ENCODE peak calls at places on chromosomes 16 and 17, in seven cellular contexts. One of them, this sample, is unnamed.

GRCh38 chr17:61755668-61756067 is 107.7 kb downstream of the BRIP1 start:
- DNase-seq in fibroblast of lung: no peak
- DNase-seq in spleen: no peak
- DNase-seq in caudate nucleus: no peak
- DNase-seq in lower lobe of right lung: no peak
- DNase-seq in SK-N-MC: no peak
- DNase-seq in MM.1S: no peak
- DNase-seq in this sample: no peak

GRCh38 chr17:76260669-76261068 is 4.5 kb upstream of the UBALD2 start:
- DNase-seq in fibroblast of lung: no peak
- DNase-seq in spleen: no peak
- DNase-seq in caudate nucleus: no peak
- DNase-seq in lower lobe of right lung: peak
- DNase-seq in SK-N-MC: no peak
- DNase-seq in MM.1S: no peak
- DNase-seq in this sample: no peak

GRCh38 chr17:4786111-4786491 is at the start of gene VMO1:
- DNase-seq in fibroblast of lung: no peak
- DNase-seq in spleen: peak
- DNase-seq in caudate nucleus: peak
- DNase-seq in lower lobe of right lung: no peak
- DNase-seq in SK-N-MC: no peak
- DNase-seq in MM.1S: no peak
- DNase-seq in this sample: no peak

GRCh38 chr17:41775394-41776226 is 10.9 kb downstream of the JUP start:
- DNase-seq in fibroblast of lung: no peak
- DNase-seq in spleen: no peak
- DNase-seq in caudate nucleus: peak
- DNase-seq in lower lobe of right lung: no peak
- DNase-seq in SK-N-MC: no peak
- DNase-seq in MM.1S: no peak
- DNase-seq in this sample: no peak

GRCh38 chr16:56189990-56190902 is 1.0 kb upstream of the GNAO1 start:
- DNase-seq in fibroblast of lung: no peak
- DNase-seq in spleen: peak
- DNase-seq in caudate nucleus: no peak
- DNase-seq in lower lobe of right lung: no peak
- DNase-seq in SK-N-MC: no peak
- DNase-seq in MM.1S: no peak
- DNase-seq in this sample: no peak

GRCh38 chr16:75062944-75063444 is 53.6 kb downstream of the LDHD start:
- DNase-seq in fibroblast of lung: no peak
- DNase-seq in spleen: peak
- DNase-seq in caudate nucleus: no peak
- DNase-seq in lower lobe of right lung: no peak
- DNase-seq in SK-N-MC: no peak
- DNase-seq in MM.1S: no peak
- DNase-seq in this sample: no peak

GRCh38 chr17:45734598-45734997 is 49.5 kb upstream of the CRHR1 start:
- DNase-seq in fibroblast of lung: no peak
- DNase-seq in spleen: no peak
- DNase-seq in caudate nucleus: no peak
- DNase-seq in lower lobe of right lung: no peak
- DNase-seq in SK-N-MC: no peak
- DNase-seq in MM.1S: no peak
- DNase-seq in this sample: no peak

GRCh38 chr17:59804910-59805381 is 87.8 kb downstream of the TUBD1 start:
- DNase-seq in fibroblast of lung: peak
- DNase-seq in spleen: no peak
- DNase-seq in caudate nucleus: no peak
- DNase-seq in lower lobe of right lung: no peak
- DNase-seq in SK-N-MC: no peak
- DNase-seq in MM.1S: no peak
- DNase-seq in this sample: no peak

GRCh38 chr17:76953926-76954325 is 85.7 kb downstream of the MGAT5B start:
- DNase-seq in fibroblast of lung: no peak
- DNase-seq in spleen: peak
- DNase-seq in caudate nucleus: no peak
- DNase-seq in lower lobe of right lung: no peak
- DNase-seq in SK-N-MC: no peak
- DNase-seq in MM.1S: no peak
- DNase-seq in this sample: no peak

GRCh38 chr17:43852571-43852970 is 5.6 kb downstream of the CD300LG start:
- DNase-seq in fibroblast of lung: no peak
- DNase-seq in spleen: no peak
- DNase-seq in caudate nucleus: no peak
- DNase-seq in lower lobe of right lung: no peak
- DNase-seq in SK-N-MC: no peak
- DNase-seq in MM.1S: no peak
- DNase-seq in this sample: no peak

GRCh38 chr16:47058295-47059086 is 85.0 kb upstream of the DNAJA2 start:
- DNase-seq in fibroblast of lung: no peak
- DNase-seq in spleen: peak
- DNase-seq in caudate nucleus: no peak
- DNase-seq in lower lobe of right lung: no peak
- DNase-seq in SK-N-MC: no peak
- DNase-seq in MM.1S: no peak
- DNase-seq in this sample: no peak

GRCh38 chr16:17420821-17421220 is 49.9 kb downstream of the XYLT1 start:
- DNase-seq in fibroblast of lung: peak
- DNase-seq in spleen: no peak
- DNase-seq in caudate nucleus: no peak
- DNase-seq in lower lobe of right lung: no peak
- DNase-seq in SK-N-MC: no peak
- DNase-seq in MM.1S: no peak
- DNase-seq in this sample: no peak

GRCh38 chr16:83969771-83970429 is 1.9 kb downstream of the NECAB2 start:
- DNase-seq in fibroblast of lung: no peak
- DNase-seq in spleen: no peak
- DNase-seq in caudate nucleus: no peak
- DNase-seq in lower lobe of right lung: peak
- DNase-seq in SK-N-MC: no peak
- DNase-seq in MM.1S: no peak
- DNase-seq in this sample: no peak

GRCh38 chr16:77359065-77359502 is 75.8 kb downstream of the ADAMTS18 start:
- DNase-seq in fibroblast of lung: peak
- DNase-seq in spleen: no peak
- DNase-seq in caudate nucleus: no peak
- DNase-seq in lower lobe of right lung: no peak
- DNase-seq in SK-N-MC: no peak
- DNase-seq in MM.1S: no peak
- DNase-seq in this sample: no peak

GRCh38 chr16:14539156-14539555 is 90.9 kb downstream of the PARN start:
- DNase-seq in fibroblast of lung: no peak
- DNase-seq in spleen: no peak
- DNase-seq in caudate nucleus: no peak
- DNase-seq in lower lobe of right lung: no peak
- DNase-seq in SK-N-MC: no peak
- DNase-seq in MM.1S: no peak
- DNase-seq in this sample: no peak

GRCh38 chr16:73152731-73153130 is 104.8 kb upstream of the ZFHX3 start:
- DNase-seq in fibroblast of lung: peak
- DNase-seq in spleen: no peak
- DNase-seq in caudate nucleus: no peak
- DNase-seq in lower lobe of right lung: no peak
- DNase-seq in SK-N-MC: no peak
- DNase-seq in MM.1S: no peak
- DNase-seq in this sample: no peak

GRCh38 chr17:32525116-32525515 is 38.3 kb downstream of the CDK5R1 start:
- DNase-seq in fibroblast of lung: peak
- DNase-seq in spleen: no peak
- DNase-seq in caudate nucleus: no peak
- DNase-seq in lower lobe of right lung: no peak
- DNase-seq in SK-N-MC: no peak
- DNase-seq in MM.1S: no peak
- DNase-seq in this sample: no peak

GRCh38 chr17:9371019-9371418 is 204.6 kb downstream of the STX8 start:
- DNase-seq in fibroblast of lung: peak
- DNase-seq in spleen: no peak
- DNase-seq in caudate nucleus: no peak
- DNase-seq in lower lobe of right lung: no peak
- DNase-seq in SK-N-MC: no peak
- DNase-seq in MM.1S: no peak
- DNase-seq in this sample: peak
- H3K27ac ChIP-seq in fibroblast of lung: peak
- H3K27ac ChIP-seq in spleen: no peak
- H3K27ac ChIP-seq in caudate nucleus: no peak
- H3K27ac ChIP-seq in lower lobe of right lung: no peak
- H3K27ac ChIP-seq in SK-N-MC: no peak
- H3K27ac ChIP-seq in MM.1S: no peak
- H3K27ac ChIP-seq in this sample: no peak

DNA sequence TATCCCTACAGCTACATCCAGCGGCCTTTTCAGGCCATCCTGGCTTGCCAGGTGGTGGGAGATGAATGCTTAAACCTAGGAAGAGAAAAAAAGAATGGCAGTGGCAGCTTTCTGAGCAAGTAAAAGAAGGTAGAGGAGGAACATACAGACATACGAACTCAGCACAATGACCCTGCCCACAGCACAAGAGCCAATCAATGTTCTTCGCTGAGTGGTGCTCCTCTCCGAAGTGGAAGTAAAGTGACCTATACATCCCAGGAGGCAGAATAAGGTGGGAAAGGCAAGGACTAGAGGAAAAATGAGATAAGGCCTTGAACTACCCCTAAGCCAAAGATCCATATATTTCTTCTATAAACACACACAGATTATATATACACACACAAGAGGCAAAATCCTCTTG is 28.7 kb downstream of the USP31 start:
- DNase-seq in fibroblast of lung: no peak
- DNase-seq in spleen: no peak
- DNase-seq in caudate nucleus: no peak
- DNase-seq in lower lobe of right lung: no peak
- DNase-seq in SK-N-MC: no peak
- DNase-seq in MM.1S: no peak
- DNase-seq in this sample: no peak
- H3K27ac ChIP-seq in fibroblast of lung: no peak
- H3K27ac ChIP-seq in spleen: no peak
- H3K27ac ChIP-seq in caudate nucleus: peak
- H3K27ac ChIP-seq in lower lobe of right lung: no peak
- H3K27ac ChIP-seq in SK-N-MC: peak
- H3K27ac ChIP-seq in MM.1S: no peak
- H3K27ac ChIP-seq in this sample: no peak

GRCh38 chr17:57281887-57282653 is 25.7 kb downstream of the MSI2 start:
- DNase-seq in fibroblast of lung: no peak
- DNase-seq in spleen: no peak
- DNase-seq in caudate nucleus: no peak
- DNase-seq in lower lobe of right lung: no peak
- DNase-seq in SK-N-MC: no peak
- DNase-seq in MM.1S: no peak
- DNase-seq in this sample: no peak
- H3K27ac ChIP-seq in fibroblast of lung: no peak
- H3K27ac ChIP-seq in spleen: no peak
- H3K27ac ChIP-seq in caudate nucleus: peak
- H3K27ac ChIP-seq in lower lobe of right lung: no peak
- H3K27ac ChIP-seq in SK-N-MC: no peak
- H3K27ac ChIP-seq in MM.1S: no peak
- H3K27ac ChIP-seq in this sample: no peak

GRCh38 chr17:79923974-79924638 is 84.9 kb upstream of the CBX4 start:
- DNase-seq in fibroblast of lung: no peak
- DNase-seq in spleen: no peak
- DNase-seq in caudate nucleus: no peak
- DNase-seq in lower lobe of right lung: no peak
- DNase-seq in SK-N-MC: no peak
- DNase-seq in MM.1S: no peak
- DNase-seq in this sample: no peak
- H3K27ac ChIP-seq in fibroblast of lung: no peak
- H3K27ac ChIP-seq in spleen: no peak
- H3K27ac ChIP-seq in caudate nucleus: no peak
- H3K27ac ChIP-seq in lower lobe of right lung: no peak
- H3K27ac ChIP-seq in SK-N-MC: no peak
- H3K27ac ChIP-seq in MM.1S: no peak
- H3K27ac ChIP-seq in this sample: peak

GRCh38 chr16:86570542-86571196 is 4.0 kb downstream of the FOXC2 start:
- DNase-seq in fibroblast of lung: peak
- DNase-seq in spleen: no peak
- DNase-seq in caudate nucleus: no peak
- DNase-seq in lower lobe of right lung: no peak
- DNase-seq in SK-N-MC: no peak
- DNase-seq in MM.1S: no peak
- DNase-seq in this sample: no peak

GRCh38 chr16:86571197-86571915 is 4.7 kb downstream of the FOXC2 start:
- DNase-seq in fibroblast of lung: no peak
- DNase-seq in spleen: no peak
- DNase-seq in caudate nucleus: no peak
- DNase-seq in lower lobe of right lung: no peak
- DNase-seq in SK-N-MC: no peak
- DNase-seq in MM.1S: no peak
- DNase-seq in this sample: no peak

GRCh38 chr16:86573215-86573614 is 5.1 kb upstream of the FOXL1 start:
- DNase-seq in fibroblast of lung: peak
- DNase-seq in spleen: no peak
- DNase-seq in caudate nucleus: no peak
- DNase-seq in lower lobe of right lung: no peak
- DNase-seq in SK-N-MC: no peak
- DNase-seq in MM.1S: no peak
- DNase-seq in this sample: no peak

GRCh38 chr16:86572616-86573015 is 5.7 kb upstream of the FOXL1 start:
- DNase-seq in fibroblast of lung: no peak
- DNase-seq in spleen: no peak
- DNase-seq in caudate nucleus: no peak
- DNase-seq in lower lobe of right lung: no peak
- DNase-seq in SK-N-MC: no peak
- DNase-seq in MM.1S: no peak
- DNase-seq in this sample: no peak

GRCh38 chr16:86572041-86572521 is 5.5 kb downstream of the FOXC2 start:
- DNase-seq in fibroblast of lung: no peak
- DNase-seq in spleen: no peak
- DNase-seq in caudate nucleus: no peak
- DNase-seq in lower lobe of right lung: no peak
- DNase-seq in SK-N-MC: no peak
- DNase-seq in MM.1S: no peak
- DNase-seq in this sample: no peak
- H3K27ac ChIP-seq in fibroblast of lung: no peak
- H3K27ac ChIP-seq in spleen: no peak
- H3K27ac ChIP-seq in caudate nucleus: no peak
- H3K27ac ChIP-seq in lower lobe of right lung: no peak
- H3K27ac ChIP-seq in SK-N-MC: no peak
- H3K27ac ChIP-seq in MM.1S: no peak
- H3K27ac ChIP-seq in this sample: peak

GRCh38 chr17:8041980-8042379 is 3.1 kb downstream of the ALOX15B start:
- DNase-seq in fibroblast of lung: no peak
- DNase-seq in spleen: no peak
- DNase-seq in caudate nucleus: no peak
- DNase-seq in lower lobe of right lung: no peak
- DNase-seq in SK-N-MC: no peak
- DNase-seq in MM.1S: no peak
- DNase-seq in this sample: no peak

GRCh38 chr17:8039611-8040168 is 831 bp downstream of the ALOX15B start:
- DNase-seq in fibroblast of lung: no peak
- DNase-seq in spleen: no peak
- DNase-seq in caudate nucleus: no peak
- DNase-seq in lower lobe of right lung: no peak
- DNase-seq in SK-N-MC: no peak
- DNase-seq in MM.1S: no peak
- DNase-seq in this sample: no peak

GRCh38 chr17:8038954-8039610 is at the start of gene ALOX15B:
- DNase-seq in fibroblast of lung: no peak
- DNase-seq in spleen: no peak
- DNase-seq in caudate nucleus: no peak
- DNase-seq in lower lobe of right lung: peak
- DNase-seq in SK-N-MC: no peak
- DNase-seq in MM.1S: no peak
- DNase-seq in this sample: no peak

GRCh38 chr17:8044819-8045810 is 6.3 kb downstream of the ALOX15B start:
- DNase-seq in fibroblast of lung: no peak
- DNase-seq in spleen: no peak
- DNase-seq in caudate nucleus: no peak
- DNase-seq in lower lobe of right lung: no peak
- DNase-seq in SK-N-MC: no peak
- DNase-seq in MM.1S: no peak
- DNase-seq in this sample: no peak

GRCh38 chr17:8041249-8041928 is 2.5 kb downstream of the ALOX15B start:
- DNase-seq in fibroblast of lung: peak
- DNase-seq in spleen: no peak
- DNase-seq in caudate nucleus: no peak
- DNase-seq in lower lobe of right lung: no peak
- DNase-seq in SK-N-MC: peak
- DNase-seq in MM.1S: peak
- DNase-seq in this sample: peak
- H3K27ac ChIP-seq in fibroblast of lung: no peak
- H3K27ac ChIP-seq in spleen: no peak
- H3K27ac ChIP-seq in caudate nucleus: no peak
- H3K27ac ChIP-seq in lower lobe of right lung: peak
- H3K27ac ChIP-seq in SK-N-MC: peak
- H3K27ac ChIP-seq in MM.1S: no peak
- H3K27ac ChIP-seq in this sample: peak

This sample was measured in RWPE1.